ENCODE peak calls at places on chromosomes 12 and 14, in five cellular contexts. P, V, C, F and J are unnamed samples.

GRCh38 chr14:23895480-23895879 is 58.1 kb upstream of the DHRS4 start:
- DNase-seq in P (no peak), V (no peak), C (no peak), F (no peak), J (no peak)

GRCh38 chr12:65961731-65962130 is 137.4 kb downstream of the HMGA2 start:
- DNase-seq in P (no peak), V (no peak), C (no peak), F (no peak), J (no peak)

GRCh38 chr12:97754306-97754705 is 291.7 kb downstream of the RMST start:
- DNase-seq in P (no peak), V (no peak), C (no peak), F (no peak), J (no peak)

GRCh38 chr12:66352197-66352596 is 49.9 kb downstream of the HELB start:
- DNase-seq in P (no peak), V (no peak), C (peak; percentile 8), F (peak; percentile 15), J (no peak)

GRCh38 chr12:80472912-80473500 is 29.0 kb downstream of the PTPRQ start:
- DNase-seq in P (peak; percentile 34), V (peak; percentile 49), C (no peak), F (peak; percentile 74), J (no peak)

GRCh38 chr12:16833376-16833775 is 227.4 kb upstream of the LMO3 start:
- DNase-seq in P (no peak), V (no peak), C (no peak), F (no peak), J (no peak)

GRCh38 chr12:31742891-31743290 is 14.1 kb upstream of the AMN1 start:
- DNase-seq in P (no peak), V (no peak), C (no peak), F (no peak), J (no peak)

GRCh38 chr12:11827096-11827841 is 177.8 kb downstream of the ETV6 start:
- DNase-seq in P (peak; percentile 15), V (no peak), C (no peak), F (peak; percentile 30), J (no peak)

GRCh38 chr12:5433081-5433839 is 1.4 kb downstream of the NTF3 start:
- DNase-seq in P (peak; percentile 48), V (no peak), C (no peak), F (no peak), J (no peak)

GRCh38 chr12:110543252-110543959 is 39.7 kb downstream of the PPTC7 start:
- DNase-seq in P (no peak), V (no peak), C (no peak), F (no peak), J (no peak)

GRCh38 chr12:66647034-66647691 is 31.7 kb downstream of the GRIP1 start:
- DNase-seq in P (peak; percentile 81), V (peak; percentile 84), C (no peak), F (peak; percentile 85), J (no peak)

GRCh38 chr14:81222694-81223093 is 1.9 kb upstream of the GTF2A1 start:
- DNase-seq in P (no peak), V (no peak), C (no peak), F (no peak), J (no peak)

GRCh38 chr12:122021822-122022392 is at the start of gene BCL7A:
- DNase-seq in P (peak; percentile 92), V (peak; percentile 34), C (peak; percentile 51), F (peak; percentile 73), J (no peak)

GRCh38 chr14:60721331-60722162 is 2.6 kb downstream of the SIX4 start:
- DNase-seq in P (peak; percentile 77), V (no peak), C (peak; percentile 51), F (peak; percentile 47), J (no peak)

GRCh38 chr12:57518920-57519757 is 1.2 kb downstream of the DDIT3 start:
- DNase-seq in P (peak; percentile 36), V (no peak), C (no peak), F (no peak), J (no peak)

GRCh38 chr14:70193396-70193795 is 4.6 kb upstream of the SLC8A3 start:
- DNase-seq in P (no peak), V (no peak), C (no peak), F (no peak), J (no peak)

GRCh38 chr12:102548543-102548942 is 68.2 kb upstream of the IGF1 start:
- DNase-seq in P (no peak), V (no peak), C (no peak), F (no peak), J (no peak)